ENCODE peak calls at places on chromosomes 13 and 19, in five cellular contexts. One of them, this sample, is unnamed.

GRCh38 chr19:10517361-10517759 is at the start of gene S1PR5:
- DNase-seq in kidney: peak
- DNase-seq in AG04450: no peak
- DNase-seq in nephron progenitor cell: peak
- DNase-seq in WTC11: peak
- DNase-seq in this sample: no peak

GRCh38 chr13:48194392-48194754 is 38.6 kb upstream of the ITM2B start:
- DNase-seq in kidney: no peak
- DNase-seq in AG04450: no peak
- DNase-seq in nephron progenitor cell: no peak
- DNase-seq in WTC11: no peak
- DNase-seq in this sample: no peak

GRCh38 chr19:19748249-19748938 is 15.5 kb upstream of the ZNF14 start:
- DNase-seq in kidney: peak
- DNase-seq in AG04450: no peak
- DNase-seq in nephron progenitor cell: no peak
- DNase-seq in WTC11: no peak
- DNase-seq in this sample: no peak

GRCh38 chr13:111397202-111397880 is 76.9 kb downstream of the TEX29 start:
- DNase-seq in kidney: no peak
- DNase-seq in AG04450: no peak
- DNase-seq in nephron progenitor cell: no peak
- DNase-seq in WTC11: no peak
- DNase-seq in this sample: no peak

GRCh38 chr19:46192990-46193650 is 36.4 kb upstream of the IGFL1 start:
- DNase-seq in kidney: no peak
- DNase-seq in AG04450: no peak
- DNase-seq in nephron progenitor cell: no peak
- DNase-seq in WTC11: no peak
- DNase-seq in this sample: no peak

GRCh38 chr19:31943305-31943704 is 402.1 kb upstream of the ZNF507 start:
- DNase-seq in kidney: no peak
- DNase-seq in AG04450: no peak
- DNase-seq in nephron progenitor cell: peak
- DNase-seq in WTC11: peak
- DNase-seq in this sample: no peak

GRCh38 chr13:97856001-97856675 is 97.3 kb upstream of the IPO5 start:
- DNase-seq in kidney: peak
- DNase-seq in AG04450: no peak
- DNase-seq in nephron progenitor cell: peak
- DNase-seq in WTC11: peak
- DNase-seq in this sample: no peak

GRCh38 chr13:99959538-99960230 is 11.9 kb downstream of the ZIC5 start:
- DNase-seq in kidney: no peak
- DNase-seq in AG04450: no peak
- DNase-seq in nephron progenitor cell: peak
- DNase-seq in WTC11: peak
- DNase-seq in this sample: no peak

GRCh38 chr13:19955873-19956559 is 2.5 kb upstream of the ZMYM2 start:
- DNase-seq in kidney: no peak
- DNase-seq in AG04450: no peak
- DNase-seq in nephron progenitor cell: no peak
- DNase-seq in WTC11: no peak
- DNase-seq in this sample: no peak

GRCh38 chr13:39159393-39159792 is 121.1 kb downstream of the NHLRC3 start:
- DNase-seq in kidney: no peak
- DNase-seq in AG04450: no peak
- DNase-seq in nephron progenitor cell: no peak
- DNase-seq in WTC11: no peak
- DNase-seq in this sample: no peak

GRCh38 chr19:29976151-29976943 is 34.3 kb downstream of the URI1 start:
- DNase-seq in kidney: peak
- DNase-seq in AG04450: no peak
- DNase-seq in nephron progenitor cell: no peak
- DNase-seq in WTC11: no peak
- DNase-seq in this sample: no peak

GRCh38 chr19:22600690-22601648 is 33.2 kb upstream of the ZNF492 start:
- DNase-seq in kidney: no peak
- DNase-seq in AG04450: no peak
- DNase-seq in nephron progenitor cell: no peak
- DNase-seq in WTC11: no peak
- DNase-seq in this sample: no peak

GRCh38 chr19:58033741-58034475 is at the start of gene ZSCAN1:
- DNase-seq in kidney: peak
- DNase-seq in AG04450: no peak
- DNase-seq in nephron progenitor cell: peak
- DNase-seq in WTC11: peak
- DNase-seq in this sample: no peak

GRCh38 chr19:5553892-5554291 is 13.9 kb downstream of the TINCR start:
- DNase-seq in kidney: no peak
- DNase-seq in AG04450: no peak
- DNase-seq in nephron progenitor cell: no peak
- DNase-seq in WTC11: no peak
- DNase-seq in this sample: no peak

GRCh38 chr19:55165952-55166529 is 372 bp downstream of the DNAAF3 start:
- DNase-seq in kidney: peak
- DNase-seq in AG04450: no peak
- DNase-seq in nephron progenitor cell: peak
- DNase-seq in WTC11: peak
- DNase-seq in this sample: no peak

GRCh38 chr19:33399745-33400681 is 26.5 kb downstream of the CEBPG start:
- DNase-seq in kidney: peak
- DNase-seq in AG04450: no peak
- DNase-seq in nephron progenitor cell: no peak
- DNase-seq in WTC11: peak
- DNase-seq in this sample: peak

GRCh38 chr13:97700306-97700848 is 253.1 kb upstream of the IPO5 start:
- DNase-seq in kidney: no peak
- DNase-seq in AG04450: no peak
- DNase-seq in nephron progenitor cell: no peak
- DNase-seq in WTC11: no peak
- DNase-seq in this sample: no peak

GRCh38 chr19:41792513-41793413 is 3.6 kb upstream of the CEACAM3 start:
- DNase-seq in kidney: no peak
- DNase-seq in AG04450: no peak
- DNase-seq in nephron progenitor cell: peak
- DNase-seq in WTC11: peak
- DNase-seq in this sample: no peak

GRCh38 chr19:23758187-23759074 is at the start of gene ZNF681:
- DNase-seq in kidney: peak
- DNase-seq in AG04450: peak
- DNase-seq in nephron progenitor cell: peak
- DNase-seq in WTC11: peak
- DNase-seq in this sample: peak

GRCh38 chr19:7331446-7331845 is 17.3 kb upstream of the ARHGEF18 start:
- DNase-seq in kidney: no peak
- DNase-seq in AG04450: no peak
- DNase-seq in nephron progenitor cell: no peak
- DNase-seq in WTC11: no peak
- DNase-seq in this sample: no peak

GRCh38 chr19:7328647-7329046 is 20.1 kb upstream of the ARHGEF18 start:
- DNase-seq in kidney: no peak
- DNase-seq in AG04450: no peak
- DNase-seq in nephron progenitor cell: no peak
- DNase-seq in WTC11: no peak
- DNase-seq in this sample: peak

GRCh38 chr19:7327802-7328201 is 20.9 kb upstream of the ARHGEF18 start:
- DNase-seq in kidney: no peak
- DNase-seq in AG04450: no peak
- DNase-seq in nephron progenitor cell: no peak
- DNase-seq in WTC11: no peak
- DNase-seq in this sample: no peak

GRCh38 chr19:7326105-7326877 is 22.4 kb upstream of the ARHGEF18 start:
- DNase-seq in kidney: no peak
- DNase-seq in AG04450: no peak
- DNase-seq in nephron progenitor cell: peak
- DNase-seq in WTC11: peak
- DNase-seq in this sample: peak
- TF ChIP-seq CTCF in kidney: peak
- TF ChIP-seq CTCF in AG04450: peak
- TF ChIP-seq CTCF in nephron progenitor cell: no peak
- TF ChIP-seq CTCF in WTC11: peak
- TF ChIP-seq CTCF in this sample: peak

GRCh38 chr13:64446372-64446771 is 2783.8 kb downstream of the PCDH9 start:
- DNase-seq in kidney: no peak
- DNase-seq in AG04450: no peak
- DNase-seq in nephron progenitor cell: no peak
- DNase-seq in WTC11: no peak
- DNase-seq in this sample: no peak
- TF ChIP-seq CTCF in kidney: no peak
- TF ChIP-seq CTCF in AG04450: peak
- TF ChIP-seq CTCF in nephron progenitor cell: peak
- TF ChIP-seq CTCF in WTC11: peak
- TF ChIP-seq CTCF in this sample: peak

DNA sequence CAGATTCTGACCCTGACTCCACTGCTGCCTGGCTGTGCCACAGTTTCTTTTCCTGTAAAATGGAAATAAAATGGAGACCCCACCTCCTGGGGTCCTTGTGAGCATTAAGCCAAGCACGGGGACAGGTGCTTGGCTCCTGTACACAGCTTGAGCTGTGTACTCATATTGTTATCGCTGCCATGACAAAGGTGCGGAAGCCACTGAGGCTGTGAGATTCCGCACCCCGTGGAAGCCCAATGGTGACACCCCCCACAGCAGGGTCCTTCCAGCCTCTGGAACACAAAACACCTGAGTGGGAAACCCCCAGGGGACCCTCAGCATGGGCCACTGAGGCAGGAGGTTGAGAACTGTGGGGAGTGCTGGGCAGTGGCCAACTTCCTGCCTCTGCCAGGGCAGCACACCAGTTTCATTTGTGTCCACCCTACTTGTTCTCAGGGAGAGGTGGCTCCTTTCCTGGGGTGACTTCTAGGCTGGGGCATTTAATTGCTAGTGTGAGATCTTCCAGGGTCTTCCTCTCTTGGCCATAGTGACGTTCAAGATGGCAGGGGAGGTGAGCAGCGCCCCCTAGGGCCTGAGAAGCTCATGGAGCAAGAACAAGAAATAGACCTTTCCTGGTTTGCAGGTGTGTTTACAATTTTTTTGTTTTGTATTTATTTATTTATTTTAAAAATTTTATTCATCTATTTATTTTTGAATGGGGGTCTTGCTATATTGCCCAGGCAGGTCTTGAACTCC is 5.4 kb upstream of the JSRP1 start:
- DNase-seq in kidney: no peak
- DNase-seq in AG04450: no peak
- DNase-seq in nephron progenitor cell: no peak
- DNase-seq in WTC11: peak
- DNase-seq in this sample: no peak
- TF ChIP-seq CTCF in kidney: peak
- TF ChIP-seq CTCF in AG04450: peak
- TF ChIP-seq CTCF in nephron progenitor cell: peak
- TF ChIP-seq CTCF in WTC11: peak
- TF ChIP-seq CTCF in this sample: peak

DNA sequence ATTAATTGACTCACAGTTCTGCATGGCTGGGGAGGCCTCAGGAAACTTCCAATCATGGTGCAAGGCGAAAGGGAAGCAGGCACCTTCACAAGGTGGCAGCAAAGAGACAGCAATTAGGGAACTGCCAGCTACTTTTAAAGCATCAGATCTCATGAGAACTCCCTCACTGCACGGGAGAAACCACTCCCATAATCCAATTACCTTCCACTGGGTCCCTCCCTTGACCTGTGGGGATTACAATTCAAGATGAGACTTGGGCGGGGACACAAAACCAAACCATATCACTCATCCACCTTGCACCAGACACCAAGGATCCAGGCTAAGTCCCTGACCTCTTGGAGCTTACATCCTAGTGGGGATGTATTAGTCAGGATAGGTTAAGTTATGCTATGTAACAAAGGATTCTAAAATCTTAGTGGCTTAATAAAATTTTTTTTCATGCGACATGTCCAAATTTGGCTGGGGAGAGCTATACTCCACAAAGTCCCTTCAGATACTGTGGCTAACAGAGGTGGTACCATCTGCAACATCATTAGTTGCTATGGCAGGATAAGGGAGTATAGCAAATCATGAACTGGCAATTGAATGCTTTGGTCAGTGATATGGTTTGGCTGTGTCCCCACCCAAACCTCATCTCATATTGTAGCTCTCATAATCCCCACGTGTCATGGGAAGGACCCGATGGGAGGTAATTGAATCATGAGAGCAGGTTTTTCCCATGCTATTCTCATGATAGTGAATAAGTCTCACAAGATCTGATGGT is 8.3 kb upstream of the FAM187B start:
- DNase-seq in kidney: no peak
- DNase-seq in AG04450: no peak
- DNase-seq in nephron progenitor cell: no peak
- DNase-seq in WTC11: no peak
- DNase-seq in this sample: no peak
- TF ChIP-seq CTCF in kidney: no peak
- TF ChIP-seq CTCF in AG04450: no peak
- TF ChIP-seq CTCF in nephron progenitor cell: no peak
- TF ChIP-seq CTCF in WTC11: no peak
- TF ChIP-seq CTCF in this sample: no peak

GRCh38 chr19:49224856-49225255 is 67.3 kb downstream of the TRPM4 start:
- DNase-seq in kidney: no peak
- DNase-seq in AG04450: no peak
- DNase-seq in nephron progenitor cell: peak
- DNase-seq in WTC11: peak
- DNase-seq in this sample: peak
- TF ChIP-seq CTCF in kidney: peak
- TF ChIP-seq CTCF in AG04450: peak
- TF ChIP-seq CTCF in nephron progenitor cell: peak
- TF ChIP-seq CTCF in WTC11: peak
- TF ChIP-seq CTCF in this sample: peak

DNA sequence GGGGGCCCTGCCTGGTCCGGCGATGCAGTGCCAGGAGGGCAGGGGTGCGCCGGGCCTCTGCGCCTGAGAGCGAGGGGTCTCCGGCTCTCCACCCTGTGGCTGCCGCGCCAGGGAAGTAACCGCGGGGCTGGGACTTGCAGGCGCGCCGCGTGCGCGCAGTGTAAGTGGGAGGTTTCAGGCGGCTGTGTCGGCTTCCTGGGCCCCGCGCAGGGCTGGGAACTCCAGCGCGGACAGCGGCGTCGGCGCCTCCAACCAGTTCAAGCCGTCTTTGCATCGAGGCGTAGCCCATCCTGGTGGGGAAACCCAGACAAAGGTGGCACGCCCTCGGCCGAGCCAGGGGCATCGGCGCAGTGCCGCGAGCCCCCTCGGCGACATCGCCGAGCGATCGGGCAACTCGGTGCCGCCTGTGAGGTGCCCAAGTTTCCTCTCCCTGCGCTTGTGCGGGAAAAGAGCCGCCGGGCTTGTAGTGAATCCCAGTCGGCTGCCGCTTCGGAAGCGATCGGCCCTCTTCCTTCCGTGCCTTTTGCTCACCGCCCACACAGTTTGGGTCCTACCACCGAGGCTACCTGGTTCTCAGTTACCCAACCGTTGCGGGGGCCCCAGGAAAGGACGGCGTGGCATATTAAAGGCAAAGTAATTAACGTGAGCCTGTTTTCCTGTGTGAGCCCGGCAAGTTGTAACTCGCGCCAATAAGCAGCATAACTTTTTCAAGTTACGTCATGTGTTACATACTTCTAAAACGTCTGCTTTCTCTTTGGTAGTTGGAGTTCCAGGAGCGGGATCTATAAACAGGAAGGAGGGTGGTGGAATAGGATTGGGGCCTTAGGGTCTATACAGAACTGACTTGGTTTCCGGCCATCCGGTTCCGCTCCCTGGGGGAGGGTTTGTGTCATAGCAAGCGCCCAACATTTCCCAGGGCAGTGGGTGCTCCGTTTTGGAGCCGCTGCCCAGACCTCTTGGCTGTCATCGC is 1.2 kb downstream of the LRCH1 start:
- DNase-seq in kidney: peak
- DNase-seq in AG04450: no peak
- DNase-seq in nephron progenitor cell: peak
- DNase-seq in WTC11: peak
- DNase-seq in this sample: peak
- TF ChIP-seq CTCF in kidney: no peak
- TF ChIP-seq CTCF in AG04450: peak
- TF ChIP-seq CTCF in nephron progenitor cell: peak
- TF ChIP-seq CTCF in WTC11: no peak
- TF ChIP-seq CTCF in this sample: peak